ENCODE peak calls at places on chromosomes 13 and 19, in four cellular contexts. One of them, this sample, is unnamed.

GRCh38 chr19:36051236-36051635 is 2.8 kb downstream of the THAP8 start:
- DNase-seq in H1: peak; percentile 66
- DNase-seq in IMR-90: no peak
- DNase-seq in neuronal stem cell: no peak
- DNase-seq in this sample: no peak

GRCh38 chr19:35856546-35857149 is at the start of gene KIRREL2:
- DNase-seq in neuronal stem cell: peak; percentile 63
- DNase-seq in IMR-90: no peak
- DNase-seq in H1: peak; percentile 90
- DNase-seq in this sample: peak; percentile 6

GRCh38 chr13:41675306-41675705 is 218.0 kb downstream of the RGCC start:
- DNase-seq in neuronal stem cell: no peak
- DNase-seq in IMR-90: no peak
- DNase-seq in H1: no peak
- DNase-seq in this sample: no peak

GRCh38 chr19:3096267-3096901 is 2.2 kb downstream of the GNA11 start:
- DNase-seq in neuronal stem cell: no peak
- DNase-seq in H1: no peak
- DNase-seq in IMR-90: no peak
- DNase-seq in this sample: no peak

GRCh38 chr19:18205180-18205915 is 1.5 kb upstream of the RAB3A start:
- DNase-seq in IMR-90: peak; percentile 89
- DNase-seq in H1: peak; percentile 67
- DNase-seq in neuronal stem cell: no peak
- DNase-seq in this sample: peak; percentile 91

GRCh38 chr13:65971541-65971940 is 1258.6 kb downstream of the PCDH9 start:
- DNase-seq in IMR-90: no peak
- DNase-seq in neuronal stem cell: peak; percentile 12
- DNase-seq in H1: no peak
- DNase-seq in this sample: no peak

GRCh38 chr19:51514866-51515481 is 13.4 kb upstream of the SIGLEC12 start:
- DNase-seq in H1: no peak
- DNase-seq in neuronal stem cell: peak; percentile 23
- DNase-seq in IMR-90: peak; percentile 48
- DNase-seq in this sample: peak; percentile 52

GRCh38 chr13:75437582-75438318 is 44.2 kb downstream of the TBC1D4 start:
- DNase-seq in IMR-90: peak; percentile 35
- DNase-seq in neuronal stem cell: no peak
- DNase-seq in H1: no peak
- DNase-seq in this sample: peak; percentile 63

GRCh38 chr19:2330632-2331284 is 2.3 kb downstream of the SPPL2B start:
- DNase-seq in IMR-90: no peak
- DNase-seq in neuronal stem cell: no peak
- DNase-seq in H1: peak; percentile 54
- DNase-seq in this sample: no peak

GRCh38 chr13:24668955-24669354 is 11.3 kb upstream of the ATP12A start:
- DNase-seq in H1: no peak
- DNase-seq in neuronal stem cell: no peak
- DNase-seq in IMR-90: no peak
- DNase-seq in this sample: no peak

GRCh38 chr13:75481176-75482069 is 546 bp downstream of the TBC1D4 start:
- DNase-seq in neuronal stem cell: peak; percentile 51
- DNase-seq in H1: peak; percentile 86
- DNase-seq in IMR-90: no peak
- DNase-seq in this sample: peak; percentile 53

GRCh38 chr13:93752506-93752905 is 525.9 kb downstream of the GPC6 start:
- DNase-seq in IMR-90: no peak
- DNase-seq in neuronal stem cell: no peak
- DNase-seq in H1: no peak
- DNase-seq in this sample: peak; percentile 69

GRCh38 chr13:41700790-41701310 is 243.5 kb downstream of the RGCC start:
- DNase-seq in H1: no peak
- DNase-seq in IMR-90: peak; percentile 66
- DNase-seq in neuronal stem cell: no peak
- DNase-seq in this sample: peak; percentile 18

GRCh38 chr19:11479470-11480080 is 1.3 kb downstream of the ELAVL3 start:
- DNase-seq in IMR-90: no peak
- DNase-seq in H1: peak; percentile 97
- DNase-seq in neuronal stem cell: peak; percentile 50
- DNase-seq in this sample: no peak

GRCh38 chr13:51681037-51681678 is 96.9 kb downstream of the WDFY2 start:
- DNase-seq in neuronal stem cell: no peak
- DNase-seq in H1: no peak
- DNase-seq in IMR-90: peak; percentile 88
- DNase-seq in this sample: peak; percentile 72

GRCh38 chr13:24073657-24074056 is 86.9 kb upstream of the SPATA13 start:
- DNase-seq in neuronal stem cell: no peak
- DNase-seq in IMR-90: no peak
- DNase-seq in H1: no peak
- DNase-seq in this sample: no peak

GRCh38 chr19:9834302-9834725 is 804 bp upstream of the PIN1 start:
- DNase-seq in IMR-90: no peak
- DNase-seq in neuronal stem cell: no peak
- DNase-seq in H1: no peak
- DNase-seq in this sample: no peak

GRCh38 chr13:27988520-27988919 is at the start of gene URAD:
- DNase-seq in neuronal stem cell: no peak
- DNase-seq in IMR-90: no peak
- DNase-seq in H1: no peak
- DNase-seq in this sample: no peak

GRCh38 chr19:11581740-11582139 is 4.3 kb upstream of the ACP5 start:
- DNase-seq in H1: no peak
- DNase-seq in IMR-90: peak; percentile 52
- DNase-seq in neuronal stem cell: no peak
- DNase-seq in this sample: peak; percentile 58

GRCh38 chr19:57111329-57111644 is 8.5 kb upstream of the USP29 start:
- DNase-seq in IMR-90: no peak
- DNase-seq in H1: no peak
- DNase-seq in neuronal stem cell: no peak
- DNase-seq in this sample: peak; percentile 1

GRCh38 chr19:7214329-7215089 is 79.7 kb downstream of the INSR start:
- DNase-seq in neuronal stem cell: no peak
- DNase-seq in IMR-90: no peak
- DNase-seq in H1: no peak
- DNase-seq in this sample: no peak

GRCh38 chr19:36028313-36029041 is 4.2 kb downstream of the CLIP3 start:
- DNase-seq in IMR-90: no peak
- DNase-seq in neuronal stem cell: no peak
- DNase-seq in H1: no peak
- DNase-seq in this sample: no peak

GRCh38 chr13:30329009-30329585 is 21.7 kb upstream of the KATNAL1 start:
- DNase-seq in neuronal stem cell: no peak
- DNase-seq in H1: no peak
- DNase-seq in IMR-90: no peak
- DNase-seq in this sample: no peak

GRCh38 chr13:112140366-112140765 is 73.4 kb downstream of the SOX1 start:
- DNase-seq in neuronal stem cell: no peak
- DNase-seq in H1: no peak
- DNase-seq in IMR-90: no peak
- DNase-seq in this sample: no peak

GRCh38 chr13:51729853-51730553 is 74.0 kb downstream of the DHRS12 start:
- DNase-seq in IMR-90: peak; percentile 90
- DNase-seq in neuronal stem cell: no peak
- DNase-seq in H1: no peak
- DNase-seq in this sample: peak; percentile 97

GRCh38 chr19:2532252-2533071 is 56.5 kb downstream of the GADD45B start:
- DNase-seq in neuronal stem cell: no peak
- DNase-seq in H1: no peak
- DNase-seq in IMR-90: peak; percentile 76
- DNase-seq in this sample: peak; percentile 88

GRCh38 chr19:6413291-6413690 is 11.3 kb downstream of the KHSRP start:
- DNase-seq in neuronal stem cell: no peak
- DNase-seq in H1: no peak
- DNase-seq in IMR-90: no peak
- DNase-seq in this sample: no peak

GRCh38 chr19:13076320-13076719 is 26.3 kb downstream of the LYL1 start:
- DNase-seq in neuronal stem cell: no peak
- DNase-seq in IMR-90: no peak
- DNase-seq in H1: no peak
- DNase-seq in this sample: no peak

GRCh38 chr19:13076787-13077186 is 25.9 kb downstream of the LYL1 start:
- DNase-seq in neuronal stem cell: no peak
- DNase-seq in IMR-90: no peak
- DNase-seq in H1: no peak
- DNase-seq in this sample: no peak

GRCh38 chr19:13079542-13079986 is 23.1 kb downstream of the LYL1 start:
- DNase-seq in neuronal stem cell: no peak
- DNase-seq in IMR-90: peak; percentile 50
- DNase-seq in H1: no peak
- DNase-seq in this sample: no peak

GRCh38 chr19:13077233-13077632 is 25.4 kb downstream of the LYL1 start:
- DNase-seq in neuronal stem cell: no peak
- DNase-seq in IMR-90: no peak
- DNase-seq in H1: no peak
- DNase-seq in this sample: no peak

GRCh38 chr19:13078897-13079541 is 23.6 kb downstream of the LYL1 start:
- DNase-seq in H1: no peak
- DNase-seq in neuronal stem cell: no peak
- DNase-seq in IMR-90: no peak
- DNase-seq in this sample: no peak
- H3K9ac ChIP-seq in H1: no peak overlapping the region
- H3K9ac ChIP-seq in neuronal stem cell: peak overlapping the region; percentile 52
- H3K9ac ChIP-seq in IMR-90: no peak overlapping the region
- H3K9ac ChIP-seq in this sample: peak overlapping the region; percentile 78

GRCh38 chr19:53993448-53993847 is 2.0 kb downstream of the CACNG6 start:
- DNase-seq in IMR-90: no peak
- DNase-seq in H1: no peak
- DNase-seq in neuronal stem cell: no peak
- DNase-seq in this sample: no peak

GRCh38 chr19:53992211-53992610 is 774 bp downstream of the CACNG6 start:
- DNase-seq in neuronal stem cell: no peak
- DNase-seq in IMR-90: no peak
- DNase-seq in H1: no peak
- DNase-seq in this sample: no peak

GRCh38 chr19:53991224-53992113 is at the start of gene CACNG6:
- DNase-seq in neuronal stem cell: peak; percentile 43
- DNase-seq in H1: peak; percentile 77
- DNase-seq in IMR-90: no peak
- DNase-seq in this sample: peak; percentile 8

GRCh38 chr19:53994811-53995210 is 3.4 kb downstream of the CACNG6 start:
- DNase-seq in neuronal stem cell: no peak
- DNase-seq in IMR-90: peak; percentile 32
- DNase-seq in H1: no peak
- DNase-seq in this sample: no peak

GRCh38 chr19:53992815-53993214 is 1.4 kb downstream of the CACNG6 start:
- DNase-seq in neuronal stem cell: no peak
- DNase-seq in H1: no peak
- DNase-seq in IMR-90: no peak
- DNase-seq in this sample: no peak
- H3K9me3 ChIP-seq in neuronal stem cell: no peaks in the 10 kb centered on the region
- H3K9me3 ChIP-seq in H1: no peaks in the 10 kb centered on the region
- H3K9me3 ChIP-seq in IMR-90: no peaks in the 10 kb centered on the region
- H3K9me3 ChIP-seq in this sample: no peaks in the 10 kb centered on the region

DNA sequence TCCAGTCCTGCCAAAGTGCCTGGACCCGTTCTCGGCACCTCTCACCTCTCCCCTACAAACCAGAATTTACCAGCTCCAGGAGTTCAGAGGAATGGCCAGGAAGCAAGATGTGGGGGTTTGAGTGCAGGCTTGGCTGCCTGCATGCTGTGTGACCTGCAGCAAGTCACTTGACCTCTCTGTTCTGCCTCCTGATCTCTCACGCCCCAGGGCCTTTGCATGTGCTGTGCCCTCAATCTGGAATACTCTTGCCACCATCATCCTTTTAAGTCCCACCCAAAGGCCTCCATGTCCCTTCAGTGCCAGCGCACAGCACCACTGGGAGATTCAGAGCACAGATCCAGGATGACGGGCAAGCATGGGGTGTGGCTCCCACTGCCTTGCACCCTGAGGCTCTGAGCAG is 43.4 kb downstream of the MYO9B start:
- DNase-seq in IMR-90: no peak
- DNase-seq in H1: no peak
- DNase-seq in neuronal stem cell: no peak
- DNase-seq in this sample: no peak
- H2AK5ac ChIP-seq in IMR-90: peak overlapping the region; percentile 8
- H2AK5ac ChIP-seq in H1: no peak overlapping the region
- H2AK5ac ChIP-seq in neuronal stem cell: no peak overlapping the region
- H2AK5ac ChIP-seq in this sample: no peak overlapping the region

GRCh38 chr13:84654654-84655244 is 772.5 kb upstream of the SLITRK1 start:
- DNase-seq in IMR-90: no peak
- DNase-seq in H1: peak; percentile 63
- DNase-seq in neuronal stem cell: peak; percentile 24
- DNase-seq in this sample: no peak

GRCh38 chr13:84651288-84651687 is 769.0 kb upstream of the SLITRK1 start:
- DNase-seq in H1: no peak
- DNase-seq in neuronal stem cell: no peak
- DNase-seq in IMR-90: peak; percentile 85
- DNase-seq in this sample: peak; percentile 88

GRCh38 chr13:84653915-84654534 is 771.8 kb upstream of the SLITRK1 start:
- DNase-seq in H1: no peak
- DNase-seq in neuronal stem cell: no peak
- DNase-seq in IMR-90: no peak
- DNase-seq in this sample: no peak

GRCh38 chr13:84658881-84659661 is 776.8 kb upstream of the SLITRK1 start:
- DNase-seq in neuronal stem cell: no peak
- DNase-seq in IMR-90: peak; percentile 21
- DNase-seq in H1: no peak
- DNase-seq in this sample: no peak

GRCh38 chr13:84655677-84656076 is 773.4 kb upstream of the SLITRK1 start:
- DNase-seq in IMR-90: peak; percentile 31
- DNase-seq in neuronal stem cell: no peak
- DNase-seq in H1: no peak
- DNase-seq in this sample: no peak
- H3K9ac ChIP-seq in IMR-90: no peak overlapping the region
- H3K9ac ChIP-seq in neuronal stem cell: no peak overlapping the region
- H3K9ac ChIP-seq in H1: no peak overlapping the region
- H3K9ac ChIP-seq in this sample: no peak overlapping the region

DNA sequence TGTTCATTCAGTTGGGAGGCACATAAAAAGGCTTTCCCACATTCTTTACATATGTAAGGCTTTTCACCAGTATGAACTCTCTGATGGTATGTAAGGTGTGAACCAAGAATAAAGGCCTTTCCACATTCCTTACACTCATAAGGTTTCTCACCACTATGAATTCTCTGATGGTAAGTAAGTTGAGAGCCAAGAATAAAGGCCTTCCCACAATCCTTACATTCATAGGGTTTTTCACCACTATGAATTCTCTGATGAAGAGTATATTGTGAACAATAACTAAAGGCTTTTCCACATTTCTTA is 29.3 kb downstream of the ZNF571 start:
- DNase-seq in neuronal stem cell: no peak
- DNase-seq in IMR-90: no peak
- DNase-seq in H1: no peak
- DNase-seq in this sample: no peak
- H3K9me3 ChIP-seq in neuronal stem cell: peaks cover 34% of the 10 kb centered on the region
- H3K9me3 ChIP-seq in IMR-90: peaks cover 67% of the 10 kb centered on the region
- H3K9me3 ChIP-seq in H1: peaks cover 76% of the 10 kb centered on the region
- H3K9me3 ChIP-seq in this sample: peaks cover 4% of the 10 kb centered on the region

GRCh38 chr19:47598407-47599349 is 10.3 kb upstream of the BICRA start:
- DNase-seq in H1: peak; percentile 76
- DNase-seq in neuronal stem cell: peak; percentile 49
- DNase-seq in IMR-90: peak; percentile 96
- DNase-seq in this sample: peak; percentile 97
- H2AK5ac ChIP-seq in H1: peak overlapping the region; percentile 98
- H2AK5ac ChIP-seq in neuronal stem cell: no peak overlapping the region
- H2AK5ac ChIP-seq in IMR-90: peak overlapping the region; percentile 97
- H2AK5ac ChIP-seq in this sample: peak overlapping the region; percentile 49